ENCODE peak calls at places on chromosomes 11 and 22, in four cellular contexts. R, K, B and A are unnamed samples.

GRCh38 chr11:112167145-112167544 is at the start of gene TEX12:
- DNase-seq in R (no peak), K (no peak), B (no peak), A (no peak)

GRCh38 chr22:45296628-45297297 is 12.0 kb downstream of the UPK3A start:
- DNase-seq in R (no peak), K (no peak), B (no peak), A (no peak)

GRCh38 chr22:26579331-26579886 is 10.5 kb downstream of the TPST2 start:
- DNase-seq in R (no peak), K (peak), B (no peak), A (peak)

GRCh38 chr11:11660351-11660750 is 38.5 kb upstream of the GALNT18 start:
- DNase-seq in R (no peak), K (no peak), B (no peak), A (no peak)

GRCh38 chr11:1283906-1284305 is 25.5 kb downstream of the TOLLIP start:
- DNase-seq in R (no peak), K (no peak), B (no peak), A (no peak)

GRCh38 chr11:122220321-122220720 is 104.3 kb upstream of the BLID start:
- DNase-seq in R (no peak), K (no peak), B (no peak), A (no peak)

GRCh38 chr11:3162410-3163240 is 2.5 kb downstream of the OSBPL5 start:
- DNase-seq in R (no peak), K (peak), B (no peak), A (no peak)

GRCh38 chr22:40855104-40855959 is 1.1 kb downstream of the ST13 start:
- DNase-seq in R (no peak), K (peak), B (no peak), A (peak)

GRCh38 chr11:74070713-74071506 is 62.0 kb upstream of the UCP3 start:
- DNase-seq in R (no peak), K (no peak), B (peak), A (no peak)

GRCh38 chr11:115611343-115611742 is 107.1 kb upstream of the CADM1 start:
- DNase-seq in R (no peak), K (no peak), B (no peak), A (no peak)

GRCh38 chr22:39690901-39691620 is 120.5 kb downstream of the CACNA1I start:
- DNase-seq in R (no peak), K (no peak), B (peak), A (no peak)

GRCh38 chr11:35288817-35289541 is 130.4 kb downstream of the SLC1A2 start:
- DNase-seq in R (no peak), K (no peak), B (no peak), A (no peak)

GRCh38 chr11:77705195-77705876 is 67.7 kb upstream of the CLNS1A start:
- DNase-seq in R (no peak), K (no peak), B (no peak), A (no peak)

GRCh38 chr22:17814084-17814483 is 39.8 kb upstream of the BID start:
- DNase-seq in R (no peak), K (no peak), B (no peak), A (no peak)

GRCh38 chr11:9748361-9748970 is 84.6 kb downstream of the SWAP70 start:
- DNase-seq in R (peak), K (peak), B (peak), A (peak)

GRCh38 chr11:129394709-129395108 is 19.1 kb downstream of the BARX2 start:
- DNase-seq in R (no peak), K (no peak), B (no peak), A (no peak)

GRCh38 chr22:44917372-44918165 is 92.2 kb downstream of the PHF21B start:
- DNase-seq in R (no peak), K (peak), B (no peak), A (no peak)

GRCh38 chr22:20773793-20774212 is at the start of gene SERPIND1:
- DNase-seq in R (no peak), K (no peak), B (no peak), A (no peak)